ENCODE peak calls at places on chromosome 5, in four cellular contexts. N is dorsolateral prefrontal cortex, T is C1 segment of cervical spinal cord, Q is colonic mucosa. D is an unnamed sample.

GRCh38 chr5:145479271-145479670 is 355.9 kb downstream of the PRELID2 start:
- DNase-seq in Q (no peak), T (no peak), N (no peak), D (no peak)

GRCh38 chr5:139295692-139296091 is 2.2 kb downstream of the MATR3 start:
- DNase-seq in N (no peak), T (no peak), Q (no peak), D (no peak)

GRCh38 chr5:116531635-116532034 is 43.0 kb downstream of the SEMA6A start:
- DNase-seq in T (no peak), N (no peak), Q (no peak), D (no peak)

GRCh38 chr5:43085453-43085852 is 35.3 kb upstream of the ZNF131 start:
- DNase-seq in N (no peak), T (no peak), Q (no peak), D (no peak)

GRCh38 chr5:39178856-39179255 is 40.5 kb downstream of the FYB1 start:
- DNase-seq in N (no peak), Q (no peak), T (no peak), D (no peak)

GRCh38 chr5:72386639-72387038 is 66.5 kb downstream of the PTCD2 start:
- DNase-seq in N (no peak), Q (no peak), T (no peak), D (no peak)

GRCh38 chr5:81971086-81971693 is 633 bp upstream of the ATG10 start:
- DNase-seq in Q (peak; percentile 22), N (no peak), T (peak; percentile 51), D (peak; percentile 64)

GRCh38 chr5:80090884-80091166 is 55.7 kb downstream of the THBS4 start:
- DNase-seq in N (no peak), T (no peak), Q (no peak), D (no peak)

GRCh38 chr5:67065237-67065636 is 131.4 kb downstream of the CD180 start:
- DNase-seq in T (no peak), Q (no peak), N (no peak), D (no peak)

GRCh38 chr5:149605998-149606721 is 24.9 kb downstream of the ARHGEF37 start:
- DNase-seq in N (no peak), T (no peak), Q (peak; percentile 81), D (peak; percentile 95)

GRCh38 chr5:32725994-32726659 is 15.0 kb downstream of the NPR3 start:
- DNase-seq in N (no peak), T (no peak), Q (no peak), D (no peak)

GRCh38 chr5:44707721-44708120 is 101.0 kb upstream of the MRPS30 start:
- DNase-seq in T (no peak), Q (no peak), N (no peak), D (no peak)

GRCh38 chr5:133921899-133922468 is 46.4 kb downstream of the C5orf15 start:
- DNase-seq in N (no peak), T (peak; percentile 83), Q (no peak), D (no peak)

GRCh38 chr5:163915481-163915961 is 410.1 kb downstream of the MAT2B start:
- DNase-seq in Q (peak; percentile 72), T (no peak), N (no peak), D (peak; percentile 62)

GRCh38 chr5:172482156-172483020 is 28.1 kb upstream of the SH3PXD2B start:
- DNase-seq in Q (no peak), N (no peak), T (no peak), D (no peak)